ENCODE peak calls at places on chromosomes 5 and 9, in six cellular contexts. P is HepG2, K is K562, B is GM12878, I is H1, U is GM12891. J is an unnamed sample.

GRCh38 chr5:180291943-180292831 is at the start of gene MAPK9:
- DNase-seq in K (peak; percentile 97), B (no peak), U (peak; percentile 87), P (peak; percentile 62), I (peak; percentile 88), J (peak; percentile 87)

GRCh38 chr5:149203896-149204544 is 62.7 kb downstream of the ABLIM3 start:
- DNase-seq in I (no peak), K (no peak), U (no peak), P (no peak), B (no peak), J (no peak)

GRCh38 chr9:124423591-124423990 is 8.3 kb upstream of the PSMB7 start:
- DNase-seq in B (no peak), K (peak; percentile 45), U (no peak), I (no peak), P (no peak), J (no peak)

GRCh38 chr5:154916874-154917273 is 21.1 kb downstream of the GEMIN5 start:
- DNase-seq in U (no peak), P (no peak), B (no peak), K (no peak), I (no peak), J (no peak)

GRCh38 chr5:91136271-91136670 is 246.8 kb downstream of the ARRDC3 start:
- DNase-seq in I (no peak), P (no peak), B (no peak), K (no peak), U (no peak), J (no peak)

GRCh38 chr5:93607367-93608258 is 24.6 kb downstream of the NR2F1 start:
- DNase-seq in P (peak; percentile 44), B (no peak), I (peak; percentile 76), K (no peak), U (no peak), J (no peak)

GRCh38 chr5:151685749-151686672 is 704 bp downstream of the SPARC start:
- DNase-seq in K (no peak), P (no peak), U (no peak), B (no peak), I (peak; percentile 57), J (no peak)

GRCh38 chr5:151030377-151030776 is 10.0 kb downstream of the GPX3 start:
- DNase-seq in I (no peak), B (no peak), U (no peak), P (no peak), K (no peak), J (no peak)

GRCh38 chr5:134581241-134581981 is 51.2 kb downstream of the SAR1B start:
- DNase-seq in P (no peak), B (no peak), K (no peak), U (no peak), I (no peak), J (no peak)

GRCh38 chr5:100430268-100430900 is 104.8 kb upstream of the FAM174A start:
- DNase-seq in P (peak; percentile 26), K (peak; percentile 12), B (peak; percentile 15), I (peak; percentile 77), U (peak; percentile 2), J (no peak)

GRCh38 chr5:154368041-154368800 is 77.6 kb upstream of the SAP30L start:
- DNase-seq in B (no peak), I (no peak), U (no peak), K (no peak), P (peak; percentile 74), J (no peak)

GRCh38 chr5:180323929-180324632 is 29.1 kb downstream of the GFPT2 start:
- DNase-seq in K (no peak), I (no peak), B (no peak), U (no peak), P (no peak), J (no peak)

GRCh38 chr5:24347206-24347605 is 297.6 kb downstream of the CDH10 start:
- DNase-seq in K (no peak), P (no peak), B (no peak), I (no peak), U (no peak), J (no peak)

GRCh38 chr5:140312067-140312790 is 9.3 kb upstream of the PFDN1 start:
- DNase-seq in U (no peak), K (no peak), P (no peak), I (no peak), B (no peak), J (no peak)

GRCh38 chr5:124252751-124253146 is 493.7 kb downstream of the ZNF608 start:
- DNase-seq in I (no peak), K (no peak), B (no peak), P (no peak), U (no peak), J (no peak)

GRCh38 chr9:98016137-98016680 is 33.1 kb downstream of the ANP32B start:
- DNase-seq in B (no peak), U (no peak), K (peak; percentile 34), P (no peak), I (no peak), J (no peak)

GRCh38 chr5:89267764-89268163 is 384.8 kb upstream of the MEF2C start:
- DNase-seq in I (no peak), P (no peak), K (no peak), B (peak; percentile 49), U (no peak), J (no peak)

GRCh38 chr5:69331528-69332445 is 814 bp downstream of the CCDC125 start:
- DNase-seq in P (peak; percentile 86), I (peak; percentile 42), B (no peak), U (no peak), K (no peak), J (no peak)

GRCh38 chr5:116947691-116948528 is 373.3 kb upstream of the SEMA6A start:
- DNase-seq in K (peak; percentile 59), I (peak; percentile 95), U (peak; percentile 18), B (peak; percentile 87), P (peak; percentile 76), J (peak; percentile 13)

GRCh38 chr5:128813317-128813716 is 152.0 kb upstream of the SLC27A6 start:
- DNase-seq in U (no peak), K (no peak), P (no peak), I (no peak), B (no peak), J (no peak)

GRCh38 chr9:70421272-70422180 is 7.1 kb upstream of the KLF9 start:
- DNase-seq in K (no peak), B (no peak), P (no peak), U (no peak), I (peak; percentile 48), J (no peak)

GRCh38 chr9:6915635-6916034 is 157.9 kb downstream of the KDM4C start:
- DNase-seq in U (no peak), P (no peak), B (no peak), K (no peak), I (no peak), J (no peak)

GRCh38 chr9:133539434-133539833 is 4.9 kb downstream of the ADAMTSL2 start:
- DNase-seq in P (no peak), B (no peak), K (peak; percentile 80), I (no peak), U (no peak), J (no peak)

GRCh38 chr9:136700959-136701664 is 11.3 kb upstream of the DIPK1B start:
- DNase-seq in U (peak; percentile 64), B (peak; percentile 43), I (peak; percentile 49), K (no peak), P (no peak), J (peak; percentile 65)

GRCh38 chr9:130186839-130187522 is 14.8 kb downstream of the NCS1 start:
- DNase-seq in I (peak; percentile 75), P (peak; percentile 59), U (no peak), B (no peak), K (peak; percentile 83), J (no peak)

GRCh38 chr9:134050726-134051125 is 17.1 kb downstream of the BRD3 start:
- DNase-seq in K (no peak), U (no peak), B (no peak), I (no peak), P (no peak), J (no peak)

GRCh38 chr5:159061186-159061796 is 38.4 kb downstream of the EBF1 start:
- DNase-seq in B (no peak), I (no peak), K (peak; percentile 9), U (no peak), P (no peak), J (no peak)

GRCh38 chr5:175652741-175653663 is 4.9 kb upstream of the HRH2 start:
- DNase-seq in U (no peak), I (no peak), K (no peak), P (no peak), B (no peak), J (no peak)

GRCh38 chr5:141849371-141850182 is 28.6 kb downstream of the PCDH1 start:
- DNase-seq in P (peak; percentile 31), B (no peak), U (peak; percentile 87), I (peak; percentile 93), K (peak; percentile 92), J (peak; percentile 84)
- TF ChIP-seq POLR2AphosphoS5 in P (peak; percentile 27), B (peak; percentile 70), U (no peak), I (no peak), K (peak; percentile 85), J (no peak)

GRCh38 chr9:126802343-126803059 is 2.3 kb upstream of the ZBTB43 start:
- DNase-seq in K (no peak), B (no peak), U (no peak), I (no peak), P (peak; percentile 36), J (no peak)

GRCh38 chr9:126804696-126805545 is at the start of gene ZBTB43:
- DNase-seq in K (peak; percentile 98), I (peak; percentile 97), U (peak; percentile 94), P (peak; percentile 91), B (peak; percentile 89), J (peak; percentile 90)

GRCh38 chr9:126806336-126806735 is 1.5 kb downstream of the ZBTB43 start:
- DNase-seq in K (no peak), U (no peak), B (no peak), P (no peak), I (no peak), J (no peak)

GRCh38 chr9:126804198-126804695 is 593 bp upstream of the ZBTB43 start:
- DNase-seq in K (no peak), P (no peak), B (no peak), I (no peak), U (no peak), J (no peak)

DNA sequence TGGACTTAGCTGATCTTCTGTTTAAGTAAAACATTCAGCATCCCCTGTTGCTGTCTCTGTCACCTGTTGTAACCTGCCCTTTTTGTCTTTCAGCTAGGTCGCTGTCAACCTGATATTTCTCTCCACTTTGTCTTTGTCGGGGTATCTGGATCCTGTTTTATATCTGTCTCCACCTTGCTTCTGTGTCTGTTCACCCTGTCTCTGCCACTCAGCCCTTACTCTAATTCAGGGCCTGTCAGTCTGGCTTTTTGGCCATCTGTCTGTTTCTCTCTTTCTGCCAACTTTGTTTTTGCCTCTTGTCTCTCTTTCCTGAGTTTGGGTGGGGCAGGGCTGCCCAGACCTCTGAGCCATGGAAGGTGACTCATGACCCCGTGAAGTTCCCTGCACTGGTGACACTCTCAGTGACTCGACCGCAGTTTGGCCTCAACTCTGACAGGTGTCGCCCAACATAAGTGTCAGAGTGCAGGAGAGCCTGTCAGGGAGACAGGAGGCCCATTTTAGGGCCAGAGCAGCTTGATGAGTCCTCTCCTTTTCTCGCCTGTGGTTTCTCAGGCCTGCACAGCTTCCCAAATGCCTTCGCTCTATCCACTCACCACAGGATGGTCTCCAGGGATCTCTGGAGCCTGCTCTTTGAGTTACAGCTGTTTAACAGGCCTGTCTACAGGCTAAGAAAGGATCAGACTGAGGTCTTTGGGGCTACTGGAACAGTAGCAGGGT is 864 bp downstream of the ZBTB43 start:
- DNase-seq in K (peak; percentile 69), U (peak; percentile 47), I (no peak), B (peak; percentile 65), P (peak; percentile 81), J (peak; percentile 47)
- TF ChIP-seq POLR2A in K (no peak), U (no peak), I (no peak), B (peak; percentile 62), P (no peak), J (no peak)

GRCh38 chr5:179274321-179275315 is 70.6 kb downstream of the ADAMTS2 start:
- DNase-seq in P (no peak), U (no peak), K (no peak), I (no peak), B (no peak), J (no peak)
- TF ChIP-seq TAF1 in P (no peak), U (no peak), K (no peak), I (no peak), B (no peak), J (no peak)

GRCh38 chr5:922041-922744 is 29.5 kb downstream of the TRIP13 start:
- DNase-seq in K (no peak), P (no peak), B (no peak), U (no peak), I (no peak), J (no peak)
- TF ChIP-seq POLR2AphosphoS5 in K (no peak), P (no peak), B (no peak), U (no peak), I (no peak), J (no peak)

J was measured in GM12892.